ENCODE peak calls at places on chromosomes 16 and 17, in four cellular contexts. P is AG10803, K is kidney glomerular epithelial cell, E is Caki2. W is an unnamed sample.

GRCh38 chr16:55912022-55912421 is 36.8 kb upstream of the CES5A start:
- DNase-seq in P (no peak), K (no peak), E (no peak), W (no peak)

GRCh38 chr17:28667870-28668269 is 5.9 kb downstream of the SUPT6H start:
- DNase-seq in P (no peak), K (no peak), E (no peak), W (no peak)

GRCh38 chr16:68446941-68447675 is 1.2 kb downstream of the SMPD3 start:
- DNase-seq in P (no peak), K (no peak), E (no peak), W (no peak)

GRCh38 chr16:88619859-88620655 is 18.3 kb upstream of the IL17C start:
- DNase-seq in P (no peak), K (no peak), E (no peak), W (no peak)

GRCh38 chr17:42853597-42853967 is 2.6 kb downstream of the AOC3 start:
- DNase-seq in P (no peak), K (no peak), E (no peak), W (no peak)

GRCh38 chr17:59129814-59130213 is 23.1 kb upstream of the TRIM37 start:
- DNase-seq in P (no peak), K (no peak), E (no peak), W (no peak)

GRCh38 chr16:66131895-66132294 is 234.6 kb upstream of the CDH5 start:
- DNase-seq in P (peak), K (no peak), E (no peak), W (no peak)

GRCh38 chr17:5115673-5116651 is at the start of gene USP6:
- DNase-seq in P (no peak), K (no peak), E (no peak), W (no peak)

GRCh38 chr17:40854175-40854814 is 12.7 kb downstream of the KRT12 start:
- DNase-seq in P (peak), K (peak), E (peak), W (no peak)

GRCh38 chr17:45247429-45248131 is 14.3 kb downstream of the SPATA32 start:
- DNase-seq in P (peak), K (peak), E (peak), W (peak)

GRCh38 chr16:13036600-13036999 is 135.2 kb downstream of the SHISA9 start:
- DNase-seq in P (peak), K (peak), E (peak), W (no peak)

GRCh38 chr17:39752241-39752831 is 14.6 kb downstream of the GRB7 start:
- DNase-seq in P (no peak), K (no peak), E (no peak), W (no peak)

GRCh38 chr17:65455972-65456343 is 105.5 kb downstream of the AXIN2 start:
- DNase-seq in P (peak), K (no peak), E (no peak), W (no peak)

GRCh38 chr16:3456374-3456773 is 12.9 kb downstream of the NAA60 start:
- DNase-seq in P (peak), K (no peak), E (no peak), W (no peak)

GRCh38 chr17:59366040-59366757 is 34.7 kb downstream of the YPEL2 start:
- DNase-seq in P (no peak), K (peak), E (no peak), W (no peak)

GRCh38 chr17:16037636-16038035 is 38.0 kb downstream of the TTC19 start:
- DNase-seq in P (no peak), K (no peak), E (no peak), W (no peak)

GRCh38 chr16:53061701-53062159 is 6.9 kb downstream of the CHD9 start:
- DNase-seq in P (no peak), K (no peak), E (no peak), W (no peak)

GRCh38 chr16:89700649-89701424 is 668 bp downstream of the SPATA2L start:
- DNase-seq in P (no peak), K (no peak), E (peak), W (no peak)

GRCh38 chr16:3013491-3013951 is 798 bp downstream of the CLDN9 start:
- DNase-seq in P (no peak), K (no peak), E (peak), W (no peak)

GRCh38 chr16:17083628-17084027 is 387.1 kb downstream of the XYLT1 start:
- DNase-seq in P (no peak), K (no peak), E (no peak), W (no peak)

GRCh38 chr17:80938556-80938955 is 53.1 kb upstream of the CHMP6 start:
- DNase-seq in P (no peak), K (no peak), E (no peak), W (no peak)

GRCh38 chr16:82016268-82016667 is 5.0 kb upstream of the SDR42E1 start:
- DNase-seq in P (peak), K (peak), E (no peak), W (no peak)

GRCh38 chr16:9103546-9103945 is 12.1 kb downstream of the HAPSTR1 start:
- DNase-seq in P (no peak), K (no peak), E (no peak), W (no peak)

GRCh38 chr17:60354223-60354622 is 37.7 kb downstream of the USP32 start:
- DNase-seq in P (peak), K (peak), E (no peak), W (no peak)

GRCh38 chr17:28750178-28751047 is 6.6 kb downstream of the TRAF4 start:
- DNase-seq in P (peak), K (peak), E (peak), W (peak)

GRCh38 chr16:56247808-56248207 is 56.5 kb downstream of the GNAO1 start:
- DNase-seq in P (no peak), K (no peak), E (no peak), W (no peak)

GRCh38 chr17:18026408-18026776 is 12.6 kb downstream of the ATPAF2 start:
- DNase-seq in P (peak), K (no peak), E (no peak), W (no peak)

GRCh38 chr16:11580451-11581086 is 6.2 kb downstream of the LITAF start:
- DNase-seq in P (no peak), K (no peak), E (no peak), W (no peak)

GRCh38 chr17:69474171-69474831 is 59.8 kb downstream of the MAP2K6 start:
- DNase-seq in P (no peak), K (peak), E (peak), W (no peak)

GRCh38 chr16:62034236-62035114 is 1.8 kb downstream of the CDH8 start:
- DNase-seq in P (no peak), K (no peak), E (no peak), W (no peak)

GRCh38 chr17:67076290-67076689 is 31.9 kb downstream of the CACNG1 start:
- DNase-seq in P (no peak), K (peak), E (peak), W (no peak)